ENCODE peak calls at places on chromosomes 5 and 9, in ten cellular contexts. A is activated T-cell treated with anti-CD3 and anti-CD28 coated beads, Interleukin-2, amount 50 U/mL, for 1 hour; W is iPS-NIHi11; Z is NCI-H146; C is NCI-H460; R is choroid plexus epithelial cell; S is activated naive CD4-positive, alpha-beta T cell treated with anti-CD3 and anti-CD28 coated beads for 36 hours; E is foreskin fibroblast; G is cardiac muscle cell; J is GM13976. X is an unnamed sample.

GRCh38 chr5:179730852-179731251 is 1.8 kb upstream of the MAML1 start:
- DNase-seq in A (no peak), W (no peak), Z (no peak), C (no peak), R (no peak), S (no peak), E (peak), G (no peak), J (no peak), X (no peak)

GRCh38 chr5:2912741-2913140 is 161.3 kb upstream of the IRX2 start:
- DNase-seq in A (no peak), W (no peak), Z (no peak), C (no peak), R (no peak), S (no peak), E (no peak), G (no peak), J (no peak), X (peak)

GRCh38 chr5:56680731-56681130 is 134.6 kb upstream of the MAP3K1 start:
- DNase-seq in A (no peak), W (no peak), Z (no peak), C (no peak), R (no peak), S (no peak), E (no peak), G (no peak), J (no peak), X (no peak)

GRCh38 chr5:33433303-33434255 is 7.2 kb upstream of the TARS1 start:
- DNase-seq in A (no peak), W (no peak), Z (no peak), C (no peak), R (peak), S (no peak), E (peak), G (no peak), J (no peak), X (no peak)

GRCh38 chr9:107472581-107473335 is 16.8 kb downstream of the KLF4 start:
- DNase-seq in A (no peak), W (no peak), Z (peak), C (no peak), R (no peak), S (no peak), E (no peak), G (no peak), J (no peak), X (no peak)

GRCh38 chr9:114289106-114289505 is 33.8 kb upstream of the ORM1 start:
- DNase-seq in A (no peak), W (no peak), Z (no peak), C (no peak), R (no peak), S (no peak), E (no peak), G (no peak), J (no peak), X (no peak)

GRCh38 chr5:14665949-14666741 is 1.6 kb downstream of the OTULIN start:
- DNase-seq in A (peak), W (no peak), Z (no peak), C (no peak), R (peak), S (peak), E (peak), G (no peak), J (peak), X (peak)

GRCh38 chr5:139273572-139274264 is 19.8 kb upstream of the MATR3 start:
- DNase-seq in A (peak), W (peak), Z (peak), C (peak), R (peak), S (peak), E (peak), G (peak), J (peak), X (peak)

GRCh38 chr5:116841734-116842133 is 267.1 kb upstream of the SEMA6A start:
- DNase-seq in A (no peak), W (no peak), Z (no peak), C (no peak), R (no peak), S (no peak), E (no peak), G (no peak), J (no peak), X (no peak)

GRCh38 chr9:31745886-31746285 is 638.6 kb upstream of the ACO1 start:
- DNase-seq in A (no peak), W (no peak), Z (no peak), C (no peak), R (no peak), S (no peak), E (no peak), G (no peak), J (no peak), X (no peak)

GRCh38 chr9:137086531-137087408 is at the start of gene MAN1B1:
- DNase-seq in A (peak), W (peak), Z (peak), C (peak), R (peak), S (peak), E (peak), G (peak), J (peak), X (peak)

GRCh38 chr5:126868961-126869451 is 92.1 kb downstream of the LMNB1 start:
- DNase-seq in A (peak), W (peak), Z (peak), C (no peak), R (peak), S (peak), E (peak), G (no peak), J (peak), X (peak)

GRCh38 chr9:134291452-134291881 is 34.8 kb upstream of the RXRA start:
- DNase-seq in A (no peak), W (no peak), Z (no peak), C (no peak), R (no peak), S (no peak), E (no peak), G (no peak), J (no peak), X (peak)

GRCh38 chr9:33375238-33375840 is 27.0 kb downstream of the AQP7 start:
- DNase-seq in A (no peak), W (peak), Z (no peak), C (no peak), R (no peak), S (no peak), E (no peak), G (no peak), J (no peak), X (no peak)

GRCh38 chr9:15622596-15622995 is 69.8 kb downstream of the CCDC171 start:
- DNase-seq in A (no peak), W (no peak), Z (no peak), C (no peak), R (peak), S (no peak), E (peak), G (no peak), J (no peak), X (no peak)

GRCh38 chr5:16413461-16413860 is 52.1 kb downstream of the ZNF622 start:
- DNase-seq in A (no peak), W (no peak), Z (no peak), C (no peak), R (no peak), S (no peak), E (no peak), G (no peak), J (no peak), X (no peak)

GRCh38 chr9:83424831-83425230 is 113.4 kb downstream of the FRMD3 start:
- DNase-seq in A (no peak), W (no peak), Z (no peak), C (no peak), R (no peak), S (no peak), E (no peak), G (no peak), J (no peak), X (no peak)

GRCh38 chr5:93422652-93423332 is 158.2 kb downstream of the NR2F1-AS1 start:
- DNase-seq in A (no peak), W (no peak), Z (peak), C (no peak), R (no peak), S (no peak), E (no peak), G (no peak), J (no peak), X (no peak)

GRCh38 chr9:36961568-36962360 is 72.3 kb downstream of the PAX5 start:
- DNase-seq in A (no peak), W (no peak), Z (no peak), C (no peak), R (peak), S (peak), E (peak), G (no peak), J (no peak), X (no peak)

GRCh38 chr5:16245956-16246355 is 66.4 kb upstream of the MARCHF11 start:
- DNase-seq in A (no peak), W (no peak), Z (no peak), C (no peak), R (no peak), S (no peak), E (no peak), G (no peak), J (no peak), X (no peak)

GRCh38 chr9:136901516-136902258 is 15.4 kb downstream of the TRAF2 start:
- DNase-seq in A (peak), W (no peak), Z (no peak), C (no peak), R (peak), S (peak), E (peak), G (no peak), J (peak), X (peak)

GRCh38 chr5:103441523-103441922 is 121.1 kb downstream of the NUDT12 start:
- DNase-seq in A (no peak), W (peak), Z (no peak), C (no peak), R (no peak), S (no peak), E (no peak), G (peak), J (no peak), X (no peak)

GRCh38 chr5:59724482-59725392 is 168.8 kb downstream of the PDE4D start:
- DNase-seq in A (no peak), W (peak), Z (peak), C (peak), R (peak), S (peak), E (peak), G (peak), J (peak), X (no peak)

GRCh38 chr5:1883120-1883924 is 597 bp upstream of the IRX4 start:
- DNase-seq in A (no peak), W (no peak), Z (peak), C (peak), R (no peak), S (no peak), E (no peak), G (peak), J (no peak), X (peak)

GRCh38 chr5:177112589-177113220 is 20.9 kb upstream of the NSD1 start:
- DNase-seq in A (no peak), W (no peak), Z (no peak), C (no peak), R (no peak), S (no peak), E (no peak), G (no peak), J (no peak), X (peak)

GRCh38 chr9:129336601-129337286 is 158.7 kb upstream of the IER5L start:
- DNase-seq in A (peak), W (peak), Z (no peak), C (no peak), R (peak), S (peak), E (peak), G (peak), J (no peak), X (peak)

GRCh38 chr5:66828551-66829421 is 232.6 kb downstream of the MAST4 start:
- DNase-seq in A (peak), W (peak), Z (peak), C (no peak), R (peak), S (peak), E (peak), G (peak), J (no peak), X (no peak)

GRCh38 chr9:112355305-112355953 is 22.0 kb upstream of the PTBP3 start:
- DNase-seq in A (no peak), W (no peak), Z (no peak), C (no peak), R (no peak), S (peak), E (no peak), G (no peak), J (peak), X (no peak)

GRCh38 chr5:113280541-113280940 is 154.2 kb downstream of the TSSK1B start:
- DNase-seq in A (no peak), W (no peak), Z (no peak), C (no peak), R (no peak), S (no peak), E (no peak), G (no peak), J (no peak), X (no peak)

GRCh38 chr9:95025213-95026170 is 292.0 kb downstream of the FANCC start:
- DNase-seq in A (no peak), W (peak), Z (no peak), C (no peak), R (peak), S (no peak), E (peak), G (peak), J (no peak), X (peak)

GRCh38 chr5:28580616-28581015 is 1542.2 kb upstream of the CDH9 start:
- DNase-seq in A (no peak), W (no peak), Z (no peak), C (no peak), R (peak), S (no peak), E (no peak), G (no peak), J (no peak), X (no peak)

GRCh38 chr5:16964821-16965220 is 28.7 kb upstream of the MYO10 start:
- DNase-seq in A (no peak), W (no peak), Z (no peak), C (no peak), R (no peak), S (no peak), E (peak), G (peak), J (no peak), X (no peak)

GRCh38 chr5:150355791-150356190 is 1.7 kb upstream of the TCOF1 start:
- DNase-seq in A (no peak), W (no peak), Z (no peak), C (no peak), R (no peak), S (no peak), E (no peak), G (no peak), J (no peak), X (no peak)